ENCODE peak calls at places on chromosomes 3 and 15, in eight cellular contexts. A, Y, N, L, T, O, R and J are unnamed samples.
A peak's percentile ranks its signal among the peaks of the same experiment; 100 is the strongest.

GRCh38 chr15:48604567-48604966 is 40.9 kb downstream of the FBN1 start:
- DNase-seq in A (no peak), Y (no peak), N (no peak), L (no peak), T (no peak), O (no peak), R (no peak), J (no peak)

GRCh38 chr3:165502707-165503106 is 306.5 kb upstream of the SLITRK3 start:
- DNase-seq in A (no peak), Y (peak; percentile 52), N (no peak), L (no peak), T (no peak), O (no peak), R (no peak), J (no peak)

GRCh38 chr15:62868507-62868906 is 174.0 kb upstream of the TPM1 start:
- DNase-seq in A (no peak), Y (no peak), N (no peak), L (no peak), T (no peak), O (no peak), R (no peak), J (no peak)

GRCh38 chr15:46713045-46713444 is 1004.3 kb upstream of the SEMA6D start:
- DNase-seq in A (no peak), Y (no peak), N (no peak), L (no peak), T (no peak), O (no peak), R (no peak), J (no peak)

GRCh38 chr3:30658328-30659052 is 52.1 kb downstream of the TGFBR2 start:
- DNase-seq in A (no peak), Y (no peak), N (peak; percentile 73), L (no peak), T (peak; percentile 9), O (no peak), R (peak; percentile 54), J (no peak)

GRCh38 chr3:13281657-13282527 is 138.2 kb downstream of the NUP210 start:
- DNase-seq in A (no peak), Y (peak; percentile 63), N (no peak), L (no peak), T (peak; percentile 55), O (no peak), R (peak; percentile 77), J (peak; percentile 63)

GRCh38 chr15:25730918-25731317 is 132.2 kb downstream of the ATP10A start:
- DNase-seq in A (no peak), Y (no peak), N (peak; percentile 34), L (peak; percentile 14), T (no peak), O (no peak), R (no peak), J (no peak)

GRCh38 chr15:88513195-88513594 is 33.3 kb downstream of the DET1 start:
- DNase-seq in A (no peak), Y (no peak), N (no peak), L (peak; percentile 63), T (no peak), O (no peak), R (no peak), J (no peak)

GRCh38 chr3:48716508-48716981 is 476 bp downstream of the IP6K2 start:
- DNase-seq in A (no peak), Y (peak; percentile 25), N (no peak), L (no peak), T (no peak), O (no peak), R (no peak), J (no peak)

GRCh38 chr3:133973249-133973980 is 56.3 kb downstream of the SLCO2A1 start:
- DNase-seq in A (no peak), Y (no peak), N (no peak), L (no peak), T (no peak), O (no peak), R (no peak), J (no peak)

GRCh38 chr3:8204846-8205624 is 296.6 kb upstream of the LMCD1 start:
- DNase-seq in A (no peak), Y (no peak), N (no peak), L (no peak), T (no peak), O (no peak), R (no peak), J (no peak)

GRCh38 chr15:95887666-95888480 is 442.6 kb upstream of the NR2F2 start:
- DNase-seq in A (no peak), Y (no peak), N (no peak), L (no peak), T (no peak), O (no peak), R (no peak), J (no peak)

GRCh38 chr15:66565731-66566130 is at the start of gene LCTL:
- DNase-seq in A (no peak), Y (peak; percentile 88), N (no peak), L (peak; percentile 23), T (no peak), O (no peak), R (no peak), J (no peak)

GRCh38 chr3:137970914-137971831 is 38.8 kb upstream of the CLDN18 start:
- DNase-seq in A (peak; percentile 80), Y (peak; percentile 88), N (no peak), L (peak; percentile 90), T (peak; percentile 72), O (peak; percentile 5), R (peak; percentile 67), J (peak; percentile 78)

GRCh38 chr3:81666502-81667121 is 94.8 kb downstream of the GBE1 start:
- DNase-seq in A (no peak), Y (no peak), N (no peak), L (no peak), T (no peak), O (no peak), R (no peak), J (no peak)

GRCh38 chr3:169811606-169812123 is 1.0 kb upstream of the LRRIQ4 start:
- DNase-seq in A (no peak), Y (no peak), N (no peak), L (no peak), T (peak; percentile 34), O (no peak), R (no peak), J (no peak)

GRCh38 chr15:97972366-97972765 is 11.9 kb downstream of the ARRDC4 start:
- DNase-seq in A (no peak), Y (no peak), N (no peak), L (no peak), T (no peak), O (no peak), R (no peak), J (no peak)

GRCh38 chr3:34856577-34856976 is 782.7 kb upstream of the ARPP21 start:
- DNase-seq in A (no peak), Y (no peak), N (no peak), L (no peak), T (no peak), O (no peak), R (no peak), J (no peak)

GRCh38 chr3:27479816-27480543 is 4.2 kb downstream of the SLC4A7 start:
- DNase-seq in A (no peak), Y (no peak), N (no peak), L (no peak), T (no peak), O (no peak), R (no peak), J (no peak)

GRCh38 chr3:61358364-61358763 is 107.1 kb upstream of the FHIT start:
- DNase-seq in A (peak; percentile 74), Y (no peak), N (no peak), L (peak; percentile 90), T (no peak), O (peak; percentile 47), R (peak; percentile 82), J (peak; percentile 47)

GRCh38 chr3:14414841-14415464 is 12.5 kb downstream of the SLC6A6 start:
- DNase-seq in A (no peak), Y (no peak), N (no peak), L (no peak), T (no peak), O (no peak), R (no peak), J (no peak)
- H3K4me1 ChIP-seq in A (peaks cover 21% of the 10 kb centered on the region), Y (peaks cover 24% of the 10 kb centered on the region), N (no peaks in the 10 kb centered on the region), L (peaks cover 56% of the 10 kb centered on the region), T (peaks cover 80% of the 10 kb centered on the region), O (peaks cover 39% of the 10 kb centered on the region), R (peaks cover 3% of the 10 kb centered on the region), J (peaks cover 34% of the 10 kb centered on the region)

DNA sequence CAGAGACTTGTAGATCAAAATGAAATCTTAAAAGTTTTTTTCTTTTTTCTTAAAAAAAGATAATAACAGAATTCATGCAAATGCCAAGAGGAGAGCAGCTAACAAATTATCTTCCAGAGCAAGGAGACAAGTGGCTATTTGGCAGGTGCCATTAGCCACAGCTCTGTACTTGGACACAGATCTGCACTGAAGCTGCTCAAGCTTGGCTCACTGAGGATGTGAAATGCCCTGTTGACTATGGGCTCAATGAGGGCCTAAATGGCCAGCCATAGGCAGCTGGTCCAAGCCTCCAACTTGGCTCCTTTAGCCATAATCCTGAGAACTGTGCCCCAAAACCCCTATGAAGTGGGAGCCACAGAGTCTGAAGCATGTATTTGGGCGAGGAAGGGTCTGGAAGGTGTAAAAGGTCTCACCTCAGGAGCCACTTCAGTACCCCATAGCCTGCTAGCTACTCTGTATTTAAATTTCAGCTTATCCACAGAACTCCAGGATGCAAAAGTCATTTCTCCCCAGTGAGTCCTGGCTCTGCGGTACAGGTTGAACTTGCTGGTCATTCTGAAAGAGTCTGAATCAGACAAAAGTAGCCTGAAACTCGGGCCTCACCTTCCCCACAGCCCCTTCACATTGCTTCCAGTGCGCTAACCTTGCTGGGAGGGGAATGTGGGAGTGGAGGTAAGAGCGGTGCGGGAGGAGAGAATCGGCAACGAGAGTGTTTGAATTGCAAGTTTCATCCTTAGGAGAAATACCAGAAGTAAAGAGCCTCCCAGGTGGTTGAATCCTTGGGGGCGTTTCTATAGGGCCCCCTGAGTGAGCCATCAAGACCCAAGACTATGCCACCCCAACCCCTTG is 48.0 kb downstream of the ZIC4 start:
- DNase-seq in A (no peak), Y (no peak), N (no peak), L (no peak), T (no peak), O (no peak), R (no peak), J (no peak)
- H3K27me3 ChIP-seq in A (no peaks in the 10 kb centered on the region), Y (peaks cover 84% of the 10 kb centered on the region), N (peaks cover 22% of the 10 kb centered on the region), L (peaks cover 72% of the 10 kb centered on the region), T (no peaks in the 10 kb centered on the region), O (peaks cover 69% of the 10 kb centered on the region), R (peaks cover 100% of the 10 kb centered on the region), J (peaks cover 78% of the 10 kb centered on the region)

GRCh38 chr15:100206643-100207042 is 135.1 kb downstream of the ADAMTS17 start:
- DNase-seq in A (peak; percentile 21), Y (no peak), N (no peak), L (no peak), T (no peak), O (no peak), R (no peak), J (no peak)
- H3K4me1 ChIP-seq in A (peaks cover 12% of the 10 kb centered on the region), Y (no peaks in the 10 kb centered on the region), N (peaks cover 10% of the 10 kb centered on the region), L (peaks cover 13% of the 10 kb centered on the region), T (no peaks in the 10 kb centered on the region), O (peaks cover 9% of the 10 kb centered on the region), R (no peaks in the 10 kb centered on the region), J (peaks cover 23% of the 10 kb centered on the region)

DNA sequence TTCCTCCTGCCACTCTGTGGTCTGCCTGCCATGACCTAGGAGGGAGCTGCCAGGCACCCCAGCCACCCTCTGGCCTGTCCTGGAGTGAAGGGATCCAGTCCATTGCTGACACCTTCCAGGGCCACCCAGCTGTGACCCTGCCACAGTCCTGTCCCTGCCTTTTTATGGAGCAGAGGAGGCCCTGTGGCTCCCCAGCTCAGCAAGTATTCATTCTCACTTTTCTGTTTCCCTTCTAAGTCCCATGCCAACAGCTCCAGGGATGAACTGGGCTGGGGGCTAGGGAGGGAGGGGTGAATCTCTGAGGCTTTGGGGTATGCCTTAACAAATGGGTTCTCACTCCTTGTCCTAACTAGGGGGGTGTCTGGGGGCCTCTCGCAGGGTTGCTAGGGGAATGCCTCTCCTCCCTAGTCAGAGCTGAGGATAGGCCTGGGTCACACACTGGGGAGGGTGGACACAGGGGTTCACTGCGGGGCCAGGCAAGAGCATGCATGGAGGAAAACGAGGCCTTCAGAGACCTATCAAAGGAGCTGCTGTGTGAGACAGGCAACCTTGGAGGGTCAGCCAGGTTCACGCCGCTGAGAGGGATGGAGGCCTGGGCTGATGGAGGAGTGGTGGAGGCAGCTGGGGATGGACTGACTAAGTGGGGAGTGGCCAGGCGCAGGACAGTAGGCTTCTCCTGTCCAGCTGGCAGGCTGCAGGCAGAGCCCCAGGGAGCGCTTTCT is 31.8 kb downstream of the EPHB3 start:
- DNase-seq in A (peak; percentile 74), Y (no peak), N (no peak), L (no peak), T (no peak), O (no peak), R (no peak), J (no peak)
- H3K27me3 ChIP-seq in A (no peaks in the 10 kb centered on the region), Y (peaks cover 35% of the 10 kb centered on the region), N (no peaks in the 10 kb centered on the region), L (no peaks in the 10 kb centered on the region), T (peaks cover 7% of the 10 kb centered on the region), O (no peaks in the 10 kb centered on the region), R (no peaks in the 10 kb centered on the region), J (no peaks in the 10 kb centered on the region)